ENCODE peak calls at places on chromosomes 3 and 15, in seven cellular contexts. P is B cell, J is transverse colon, A is AG20443, O is neural progenitor cell, W is aorta, B is fibroblast of the conjunctiva. G is an unnamed sample.

GRCh38 chr3:46370784-46371183 is at the start of gene CCR5:
- DNase-seq in P (no peak), J (no peak), A (no peak), O (no peak), W (no peak), B (no peak), G (no peak)

GRCh38 chr15:79897701-79898113 is 893 bp upstream of the MTHFS start:
- DNase-seq in P (no peak), J (no peak), A (no peak), O (no peak), W (no peak), B (no peak), G (no peak)

GRCh38 chr15:63583027-63583426 is 14.2 kb upstream of the FBXL22 start:
- DNase-seq in P (no peak), J (no peak), A (peak), O (no peak), W (no peak), B (no peak), G (no peak)

GRCh38 chr3:159928692-159929091 is 59.9 kb upstream of the IL12A start:
- DNase-seq in P (no peak), J (no peak), A (peak), O (no peak), W (no peak), B (peak), G (no peak)

GRCh38 chr15:41022487-41023090 is 69.3 kb downstream of the CHAC1 start:
- DNase-seq in P (peak), J (peak), A (peak), O (peak), W (no peak), B (peak), G (no peak)

GRCh38 chr15:54305138-54305537 is 326.9 kb downstream of the UNC13C start:
- DNase-seq in P (no peak), J (no peak), A (no peak), O (no peak), W (no peak), B (no peak), G (no peak)

GRCh38 chr3:192833177-192833890 is 84.3 kb downstream of the MB21D2 start:
- DNase-seq in P (no peak), J (no peak), A (peak), O (no peak), W (no peak), B (peak), G (no peak)

GRCh38 chr3:146692254-146692653 is 87.1 kb upstream of the PLSCR5 start:
- DNase-seq in P (no peak), J (no peak), A (no peak), O (no peak), W (no peak), B (no peak), G (no peak)

GRCh38 chr3:49654955-49655556 is 19.1 kb upstream of the APEH start:
- DNase-seq in P (no peak), J (peak), A (no peak), O (no peak), W (no peak), B (no peak), G (no peak)

GRCh38 chr15:70257573-70258220 is 160.0 kb upstream of the TLE3 start:
- DNase-seq in P (no peak), J (no peak), A (no peak), O (no peak), W (no peak), B (no peak), G (no peak)

GRCh38 chr3:116971531-116971930 is 262.0 kb downstream of the TUSC7 start:
- DNase-seq in P (no peak), J (no peak), A (no peak), O (no peak), W (no peak), B (no peak), G (no peak)